ENCODE peak calls at places on chromosomes 13 and 19, in nine cellular contexts. W, O, A, L, P, B, R, K and S are unnamed samples.

GRCh38 chr13:35139591-35139990 is 197.5 kb downstream of the NBEA start:
- DNase-seq in W (no peak), O (no peak), R (no peak), B (no peak), K (no peak), P (no peak), A (no peak), L (no peak), S (no peak)

GRCh38 chr19:49224856-49225255 is 67.3 kb downstream of the TRPM4 start:
- DNase-seq in O (no peak), B (peak), R (no peak), P (peak), A (no peak), L (peak), K (no peak), W (no peak), S (peak)

GRCh38 chr13:110138009-110138699 is 168.8 kb downstream of the COL4A1 start:
- DNase-seq in L (peak), O (peak), A (peak), W (peak), B (peak), K (peak), R (peak), P (peak), S (peak)

GRCh38 chr13:45674908-45675307 is 27.2 kb upstream of the CBY2 start:
- DNase-seq in W (no peak), A (no peak), R (no peak), O (no peak), P (peak), K (no peak), B (no peak), L (no peak), S (peak)

GRCh38 chr13:67278230-67278629 is 48.1 kb upstream of the PCDH9 start:
- DNase-seq in A (no peak), P (no peak), O (no peak), R (no peak), W (no peak), K (no peak), L (no peak), B (no peak), S (peak)

GRCh38 chr19:57599761-57600383 is at the start of gene ZNF530:
- DNase-seq in B (peak), P (peak), W (peak), R (peak), O (peak), K (peak), L (peak), A (peak), S (peak)

GRCh38 chr19:50669319-50670101 is 20.3 kb downstream of the C19orf81 start:
- DNase-seq in W (peak), B (peak), L (peak), K (no peak), R (no peak), A (peak), O (peak), P (no peak), S (peak)

GRCh38 chr13:75345191-75345590 is 136.8 kb downstream of the TBC1D4 start:
- DNase-seq in O (no peak), K (no peak), A (no peak), R (no peak), B (no peak), P (no peak), L (no peak), W (no peak), S (peak)

GRCh38 chr19:11736696-11737095 is 2.0 kb downstream of the ZNF823 start:
- DNase-seq in A (no peak), L (peak), O (peak), K (peak), B (no peak), W (no peak), R (no peak), P (peak), S (peak)

GRCh38 chr13:30978981-30979956 is 46.8 kb downstream of the TEX26 start:
- DNase-seq in K (no peak), L (peak), A (no peak), P (peak), W (peak), O (peak), R (no peak), B (peak), S (no peak)

GRCh38 chr19:48752511-48753365 is at the start of gene FUT1:
- DNase-seq in W (no peak), O (peak), P (peak), R (no peak), L (peak), A (no peak), K (no peak), B (peak), S (peak)

GRCh38 chr19:33673996-33674395 is 52.2 kb downstream of the CHST8 start:
- DNase-seq in L (no peak), O (no peak), R (no peak), P (no peak), W (no peak), B (no peak), K (no peak), A (no peak), S (no peak)

GRCh38 chr13:43058836-43059235 is 35.5 kb downstream of the DNAJC15 start:
- DNase-seq in L (no peak), W (no peak), K (no peak), R (no peak), A (no peak), O (no peak), P (peak), B (no peak), S (no peak)

GRCh38 chr19:17720487-17720839 is 1.2 kb downstream of the MAP1S start:
- DNase-seq in K (no peak), L (no peak), B (no peak), R (no peak), W (no peak), A (no peak), O (no peak), P (no peak), S (no peak)

GRCh38 chr13:27406178-27406939 is 18.1 kb upstream of the GTF3A start:
- DNase-seq in K (no peak), A (peak), R (no peak), L (peak), O (no peak), W (peak), B (no peak), P (peak), S (peak)

GRCh38 chr13:49527123-49527522 is 31.4 kb downstream of the PHF11 start:
- DNase-seq in O (no peak), A (no peak), K (no peak), P (no peak), B (no peak), L (no peak), R (no peak), W (no peak), S (no peak)

GRCh38 chr13:37775871-37776270 is 93.7 kb downstream of the TRPC4 start:
- DNase-seq in P (no peak), W (no peak), K (no peak), L (no peak), A (no peak), B (no peak), R (no peak), O (no peak), S (no peak)

GRCh38 chr13:100382787-100383186 is 205.8 kb downstream of the GGACT start:
- DNase-seq in A (no peak), K (no peak), P (no peak), L (no peak), B (no peak), R (no peak), W (no peak), O (no peak), S (peak)

GRCh38 chr13:112451512-112452379 is 75.6 kb downstream of the SPACA7 start:
- DNase-seq in B (peak), W (no peak), K (no peak), O (no peak), L (no peak), P (no peak), R (no peak), A (no peak), S (peak)

GRCh38 chr19:46269085-46269484 is 27.8 kb upstream of the HIF3A start:
- DNase-seq in B (no peak), O (no peak), W (no peak), K (no peak), P (peak), R (no peak), A (no peak), L (no peak), S (no peak)

GRCh38 chr13:21138561-21138960 is 37.8 kb downstream of the SKA3 start:
- DNase-seq in L (no peak), B (no peak), W (no peak), P (no peak), K (no peak), A (no peak), O (no peak), R (no peak), S (no peak)

GRCh38 chr19:33242911-33243310 is 17.3 kb upstream of the SLC7A10 start:
- DNase-seq in B (no peak), K (no peak), W (no peak), A (no peak), O (no peak), L (no peak), R (no peak), P (no peak), S (no peak)

GRCh38 chr13:82878536-82878935 is 1003.7 kb downstream of the SLITRK1 start:
- DNase-seq in R (no peak), O (no peak), A (no peak), P (no peak), L (no peak), K (no peak), W (no peak), B (no peak), S (no peak)

GRCh38 chr13:78040431-78040830 is 121.8 kb upstream of the EDNRB start:
- DNase-seq in K (no peak), P (no peak), R (no peak), L (no peak), A (no peak), B (no peak), O (no peak), W (no peak), S (no peak)

GRCh38 chr19:12872941-12873890 is 8.0 kb downstream of the DNASE2 start:
- DNase-seq in P (peak), K (no peak), L (peak), R (no peak), O (peak), B (peak), W (peak), A (no peak), S (peak)

GRCh38 chr19:5407356-5407755 is 47.9 kb upstream of the ZNRF4 start:
- DNase-seq in B (peak), A (no peak), L (no peak), O (no peak), P (peak), K (no peak), W (no peak), R (no peak), S (no peak)